ENCODE peak calls at places on chromosome 10, in five cellular contexts. S is Peyer's patch, V is PC-3, H is colonic mucosa, N is body of pancreas. E is an unnamed sample.
A peak's percentile ranks its signal among the peaks of the same experiment; 100 is the strongest.

GRCh38 chr10:71773221-71773971 is at the start of gene VSIR:
- DNase-seq in S (peak; percentile 96), V (peak; percentile 81), H (peak; percentile 94), N (peak; percentile 78), E (no peak)

GRCh38 chr10:58696736-58697135 is 184.1 kb downstream of the BICC1 start:
- DNase-seq in S (no peak), V (no peak), H (no peak), N (no peak), E (no peak)

GRCh38 chr10:26480909-26481703 is 43.0 kb downstream of the APBB1IP start:
- DNase-seq in S (peak; percentile 69), V (no peak), H (no peak), N (no peak), E (no peak)

GRCh38 chr10:93541402-93542357 is 24.8 kb upstream of the FFAR4 start:
- DNase-seq in S (peak; percentile 67), V (peak; percentile 72), H (peak; percentile 75), N (peak; percentile 30), E (no peak)

GRCh38 chr10:80909254-80909653 is 371.6 kb downstream of the SH2D4B start:
- DNase-seq in S (no peak), V (no peak), H (no peak), N (no peak), E (no peak)

GRCh38 chr10:127524229-127524628 is 24.9 kb upstream of the NPS start:
- DNase-seq in S (no peak), V (no peak), H (no peak), N (no peak), E (no peak)

GRCh38 chr10:122164028-122164601 is 107.0 kb upstream of the BTBD16 start:
- DNase-seq in S (no peak), V (no peak), H (no peak), N (peak; percentile 43), E (no peak)

GRCh38 chr10:77710759-77711682 is 73.4 kb upstream of the KCNMA1 start:
- DNase-seq in S (peak; percentile 85), V (peak; percentile 97), H (peak; percentile 79), N (peak; percentile 80), E (no peak)

GRCh38 chr10:69241575-69241974 is 21.4 kb downstream of the HKDC1 start:
- DNase-seq in S (no peak), V (peak; percentile 85), H (no peak), N (no peak), E (no peak)

GRCh38 chr10:58384095-58384494 is 1.1 kb upstream of the TFAM start:
- DNase-seq in S (no peak), V (peak; percentile 62), H (no peak), N (no peak), E (no peak)

GRCh38 chr10:96339956-96340904 is 18.6 kb downstream of the OPALIN start:
- DNase-seq in S (peak; percentile 76), V (peak; percentile 54), H (peak; percentile 62), N (peak; percentile 82), E (peak; percentile 37)

GRCh38 chr10:109898666-109899577 is 24.4 kb downstream of the XPNPEP1 start:
- DNase-seq in S (no peak), V (no peak), H (no peak), N (no peak), E (peak; percentile 56)

GRCh38 chr10:93313798-93314197 is 168.3 kb downstream of the MYOF start:
- DNase-seq in S (no peak), V (no peak), H (no peak), N (no peak), E (no peak)

GRCh38 chr10:77821551-77821950 is 105.0 kb downstream of the DLG5 start:
- DNase-seq in S (no peak), V (no peak), H (no peak), N (no peak), E (no peak)

GRCh38 chr10:47062801-47063200 is 151.6 kb downstream of the PTPN20 start:
- DNase-seq in S (no peak), V (peak; percentile 77), H (no peak), N (no peak), E (no peak)

GRCh38 chr10:103820101-103821062 is 35.0 kb downstream of the SH3PXD2A start:
- DNase-seq in S (peak; percentile 68), V (no peak), H (no peak), N (peak; percentile 63), E (peak; percentile 90)

GRCh38 chr10:56370217-56371113 is 9.4 kb upstream of the ZWINT start:
- DNase-seq in S (no peak), V (peak; percentile 56), H (no peak), N (no peak), E (no peak)

GRCh38 chr10:58072634-58073033 is 195.1 kb downstream of the IPMK start:
- DNase-seq in S (no peak), V (peak; percentile 64), H (no peak), N (no peak), E (no peak)

GRCh38 chr10:117537904-117538524 is 4.5 kb upstream of the EMX2 start:
- DNase-seq in S (no peak), V (no peak), H (no peak), N (no peak), E (no peak)

DNA sequence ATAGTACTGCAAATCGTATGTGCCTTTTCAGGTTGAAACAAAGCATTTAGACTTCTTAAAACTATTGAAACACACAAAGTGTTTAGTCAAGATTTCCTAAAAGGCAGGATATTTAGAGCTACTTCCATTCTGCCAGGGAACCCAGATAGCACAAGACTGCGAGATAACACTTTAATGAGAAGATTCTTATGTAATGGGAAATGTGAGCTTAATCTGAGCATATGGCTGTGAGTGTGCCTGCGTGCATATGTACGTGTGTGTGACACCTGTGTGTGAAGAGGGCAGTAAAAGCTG is 14.3 kb upstream of the JCAD start:
- DNase-seq in S (no peak), V (no peak), H (no peak), N (no peak), E (no peak)
- H3K4me3 ChIP-seq in S (no peak overlapping the region), V (no peak overlapping the region), H (no peak overlapping the region), N (no peak overlapping the region), E (no peak overlapping the region)

GRCh38 chr10:34022195-34022594 is 687.7 kb upstream of the NRP1 start:
- DNase-seq in S (no peak), V (no peak), H (no peak), N (no peak), E (no peak)
- H3K4me3 ChIP-seq in S (no peak overlapping the region), V (no peak overlapping the region), H (no peak overlapping the region), N (no peak overlapping the region), E (no peak overlapping the region)

GRCh38 chr10:100907175-100907574 is 5.6 kb upstream of the SLF2 start:
- DNase-seq in S (no peak), V (no peak), H (no peak), N (no peak), E (no peak)

GRCh38 chr10:100908378-100908777 is 4.4 kb upstream of the SLF2 start:
- DNase-seq in S (no peak), V (no peak), H (no peak), N (no peak), E (no peak)

GRCh38 chr10:100909506-100910260 is 3.1 kb upstream of the SLF2 start:
- DNase-seq in S (no peak), V (no peak), H (no peak), N (no peak), E (no peak)

GRCh38 chr10:100904903-100905302 is 7.9 kb upstream of the SLF2 start:
- DNase-seq in S (no peak), V (no peak), H (no peak), N (no peak), E (no peak)

GRCh38 chr10:100907773-100908172 is 5.0 kb upstream of the SLF2 start:
- DNase-seq in S (no peak), V (no peak), H (no peak), N (no peak), E (no peak)
- H3K4me3 ChIP-seq in S (no peak overlapping the region), V (no peak overlapping the region), H (no peak overlapping the region), N (no peak overlapping the region), E (no peak overlapping the region)

DNA sequence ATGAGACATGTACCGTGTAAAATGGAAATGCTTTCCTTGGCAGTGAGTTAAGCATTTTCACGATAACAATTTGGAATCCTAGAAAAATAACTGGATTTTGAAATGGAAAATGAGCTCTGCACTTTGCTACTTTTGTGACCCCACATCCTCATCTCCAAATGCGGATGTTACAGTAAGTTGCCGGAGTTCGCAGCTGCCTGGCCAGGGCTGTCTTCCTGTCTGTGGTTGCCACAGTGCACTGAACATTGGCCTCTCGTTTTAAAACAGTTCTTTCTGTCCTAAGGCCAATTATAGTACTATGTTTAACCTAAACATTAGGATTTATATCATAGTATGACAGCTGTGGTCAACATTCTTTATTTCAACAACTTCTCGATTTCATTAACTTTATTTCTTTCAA is 136.2 kb upstream of the FZD8 start:
- DNase-seq in S (no peak), V (no peak), H (no peak), N (no peak), E (no peak)
- H3K4me3 ChIP-seq in S (no peak overlapping the region), V (no peak overlapping the region), H (no peak overlapping the region), N (no peak overlapping the region), E (no peak overlapping the region)

GRCh38 chr10:88991161-88991899 is 732 bp downstream of the FAS start:
- DNase-seq in S (peak; percentile 85), V (peak; percentile 61), H (peak; percentile 81), N (peak; percentile 49), E (no peak)

GRCh38 chr10:88987840-88988239 is 2.8 kb upstream of the FAS start:
- DNase-seq in S (no peak), V (no peak), H (no peak), N (no peak), E (no peak)

GRCh38 chr10:88990528-88991160 is at the start of gene FAS:
- DNase-seq in S (peak; percentile 91), V (peak; percentile 66), H (peak; percentile 86), N (peak; percentile 77), E (no peak)

GRCh38 chr10:88989824-88990527 is 622 bp upstream of the FAS start:
- DNase-seq in S (no peak), V (peak; percentile 47), H (no peak), N (no peak), E (peak; percentile 85)

GRCh38 chr10:88989423-88989822 is 1.2 kb upstream of the FAS start:
- DNase-seq in S (no peak), V (no peak), H (no peak), N (no peak), E (no peak)
- H3K4me3 ChIP-seq in S (peak overlapping the region; percentile 79), V (peak overlapping the region; percentile 81), H (peak overlapping the region; percentile 72), N (no peak overlapping the region), E (peak overlapping the region; percentile 81)